ENCODE peak calls at places on chromosome 3, in ten cellular contexts. E, I, Y, H, Z, B, Q, T, R and C are unnamed samples.

GRCh38 chr3:152404976-152405375 is 136.2 kb downstream of the MBNL1 start:
- DNase-seq in E (no peak), I (no peak), Y (no peak), H (no peak), Z (no peak), B (no peak), Q (no peak), T (no peak), R (no peak), C (no peak)

GRCh38 chr3:64084640-64085039 is 61.3 kb upstream of the PSMD6 start:
- DNase-seq in E (no peak), I (no peak), Y (peak), H (no peak), Z (peak), B (no peak), Q (no peak), T (no peak), R (peak), C (no peak)

GRCh38 chr3:4839278-4839677 is 140.0 kb upstream of the BHLHE40 start:
- DNase-seq in E (no peak), I (no peak), Y (peak), H (no peak), Z (no peak), B (no peak), Q (no peak), T (no peak), R (no peak), C (no peak)

GRCh38 chr3:111845996-111846395 is 13.1 kb upstream of the PHLDB2 start:
- DNase-seq in E (no peak), I (no peak), Y (no peak), H (no peak), Z (peak), B (no peak), Q (no peak), T (no peak), R (no peak), C (peak)

GRCh38 chr3:81033185-81033584 is 728.3 kb downstream of the GBE1 start:
- DNase-seq in E (no peak), I (no peak), Y (no peak), H (no peak), Z (no peak), B (no peak), Q (no peak), T (no peak), R (no peak), C (no peak)

GRCh38 chr3:128482857-128483656 is 9.9 kb downstream of the GATA2 start:
- DNase-seq in E (no peak), I (no peak), Y (peak), H (no peak), Z (peak), B (no peak), Q (peak), T (no peak), R (peak), C (no peak)

GRCh38 chr3:183553263-183554026 is 2.1 kb downstream of the KLHL6 start:
- DNase-seq in E (no peak), I (no peak), Y (no peak), H (no peak), Z (no peak), B (no peak), Q (no peak), T (no peak), R (no peak), C (no peak)

GRCh38 chr3:10320320-10320677 is 613 bp downstream of the SEC13 start:
- DNase-seq in E (no peak), I (no peak), Y (no peak), H (no peak), Z (no peak), B (no peak), Q (no peak), T (no peak), R (no peak), C (no peak)

GRCh38 chr3:47612879-47613278 is 34.2 kb upstream of the CSPG5 start:
- DNase-seq in E (no peak), I (no peak), Y (no peak), H (no peak), Z (no peak), B (no peak), Q (no peak), T (no peak), R (no peak), C (no peak)

GRCh38 chr3:160049570-160049969 is 60.9 kb downstream of the IL12A start:
- DNase-seq in E (no peak), I (no peak), Y (no peak), H (no peak), Z (no peak), B (no peak), Q (no peak), T (no peak), R (no peak), C (no peak)

GRCh38 chr3:43153189-43154083 is 47.6 kb upstream of the POMGNT2 start:
- DNase-seq in E (no peak), I (no peak), Y (no peak), H (no peak), Z (peak), B (no peak), Q (no peak), T (peak), R (no peak), C (no peak)

GRCh38 chr3:15007681-15008141 is 57.4 kb downstream of the MRPS25 start:
- DNase-seq in E (no peak), I (no peak), Y (peak), H (no peak), Z (peak), B (no peak), Q (no peak), T (no peak), R (no peak), C (no peak)

GRCh38 chr3:122366379-122366749 is 16.7 kb downstream of the MIX23 start:
- DNase-seq in E (no peak), I (no peak), Y (peak), H (no peak), Z (no peak), B (no peak), Q (no peak), T (no peak), R (no peak), C (no peak)

GRCh38 chr3:161567962-161568361 is 71.4 kb downstream of the OTOL1 start:
- DNase-seq in E (no peak), I (no peak), Y (no peak), H (no peak), Z (peak), B (no peak), Q (no peak), T (no peak), R (no peak), C (no peak)

GRCh38 chr3:8954938-8955763 is 8.1 kb downstream of the RAD18 start:
- DNase-seq in E (no peak), I (no peak), Y (no peak), H (no peak), Z (peak), B (no peak), Q (no peak), T (no peak), R (no peak), C (no peak)

GRCh38 chr3:169295126-169295525 is 368.4 kb downstream of the MECOM start:
- DNase-seq in E (no peak), I (no peak), Y (peak), H (no peak), Z (peak), B (no peak), Q (peak), T (no peak), R (no peak), C (peak)

GRCh38 chr3:135238866-135239434 is 443.9 kb downstream of the EPHB1 start:
- DNase-seq in E (no peak), I (no peak), Y (no peak), H (no peak), Z (no peak), B (no peak), Q (no peak), T (no peak), R (no peak), C (no peak)

GRCh38 chr3:142857056-142857455 is 31.8 kb downstream of the PCOLCE2 start:
- DNase-seq in E (peak), I (no peak), Y (peak), H (no peak), Z (peak), B (no peak), Q (no peak), T (peak), R (peak), C (peak)